ENCODE peak calls at places on chromosomes 2 and 18, in five cellular contexts. X, R, T, G and Q are unnamed samples.

GRCh38 chr18:74128114-74128513 is 19.5 kb downstream of the FBXO15 start:
- DNase-seq in R (no peak), X (no peak), G (no peak), T (no peak), Q (no peak)

GRCh38 chr18:58572181-58572580 is 56.7 kb downstream of the ALPK2 start:
- DNase-seq in T (no peak), X (no peak), R (no peak), G (no peak), Q (peak)

GRCh38 chr2:20617081-20617575 is 33.8 kb downstream of the HS1BP3 start:
- DNase-seq in G (peak), T (peak), R (peak), X (no peak), Q (no peak)

GRCh38 chr2:62586981-62587380 is 81.0 kb upstream of the TMEM17 start:
- DNase-seq in T (no peak), R (no peak), G (peak), X (no peak), Q (peak)

GRCh38 chr2:141105763-141106162 is 1025.1 kb downstream of the LRP1B start:
- DNase-seq in R (no peak), X (no peak), G (no peak), T (no peak), Q (no peak)

GRCh38 chr2:50492452-50492851 is 539.5 kb downstream of the NRXN1 start:
- DNase-seq in R (no peak), X (no peak), T (peak), G (peak), Q (peak)

GRCh38 chr18:4096501-4096900 is 358.6 kb downstream of the DLGAP1 start:
- DNase-seq in G (no peak), R (no peak), T (no peak), X (no peak), Q (peak)

GRCh38 chr2:147006724-147007123 is 838.1 kb upstream of the ACVR2A start:
- DNase-seq in X (no peak), T (no peak), R (no peak), G (no peak), Q (peak)

GRCh38 chr2:52404866-52405265 is 1362.7 kb upstream of the CHAC2 start:
- DNase-seq in R (no peak), T (no peak), G (no peak), X (no peak), Q (no peak)

GRCh38 chr2:128404709-128405466 is 86.2 kb upstream of the HS6ST1 start:
- DNase-seq in T (no peak), R (no peak), X (no peak), G (no peak), Q (no peak)

GRCh38 chr2:194166818-194167217 is 1490.2 kb upstream of the SLC39A10 start:
- DNase-seq in T (peak), R (no peak), X (no peak), G (peak), Q (peak)

GRCh38 chr2:37771600-37772088 is 100.2 kb upstream of the CDC42EP3 start:
- DNase-seq in R (no peak), G (no peak), T (no peak), X (no peak), Q (peak)

GRCh38 chr18:78192044-78192443 is 787.6 kb upstream of the SALL3 start:
- DNase-seq in X (no peak), G (no peak), T (peak), R (no peak), Q (no peak)

GRCh38 chr18:77042583-77042982 is 90.0 kb downstream of the MBP start:
- DNase-seq in X (no peak), T (peak), G (no peak), R (peak), Q (no peak)

GRCh38 chr2:102418421-102418961 is 4.5 kb upstream of the IL18RAP start:
- DNase-seq in T (no peak), R (no peak), X (no peak), G (no peak), Q (peak)

GRCh38 chr2:36449943-36450392 is 94.4 kb downstream of the CRIM1 start:
- DNase-seq in T (no peak), X (no peak), R (no peak), G (no peak), Q (no peak)

GRCh38 chr2:177618270-177619253 is 226.0 kb downstream of the AGPS start:
- DNase-seq in G (peak), R (peak), T (peak), X (peak), Q (peak)

GRCh38 chr2:177165731-177166711 is 46.6 kb upstream of the HNRNPA3 start:
- DNase-seq in R (no peak), T (peak), G (no peak), X (no peak), Q (peak)

GRCh38 chr2:175449616-175450015 is 268.1 kb upstream of the ATP5MC3 start:
- DNase-seq in X (no peak), R (no peak), G (no peak), T (no peak), Q (no peak)

GRCh38 chr2:63669596-63669995 is 80.8 kb downstream of the MDH1 start:
- DNase-seq in X (no peak), G (no peak), T (no peak), R (no peak), Q (no peak)